ENCODE peak calls at places on chromosomes 12 and 14, in five cellular contexts. One of them, this sample, is unnamed.

GRCh38 chr14:70665448-70666363 is 24.0 kb downstream of the TTC9 start:
- DNase-seq in stomach: peak
- DNase-seq in ovary: no peak
- DNase-seq in A549: peak
- DNase-seq in K562: no peak
- DNase-seq in this sample: no peak

GRCh38 chr12:115232455-115233156 is 548.6 kb upstream of the TBX3 start:
- DNase-seq in stomach: no peak
- DNase-seq in ovary: no peak
- DNase-seq in A549: no peak
- DNase-seq in K562: no peak
- DNase-seq in this sample: no peak

GRCh38 chr12:68863109-68863770 is 55.3 kb downstream of the MDM2 start:
- DNase-seq in stomach: no peak
- DNase-seq in ovary: no peak
- DNase-seq in A549: no peak
- DNase-seq in K562: no peak
- DNase-seq in this sample: no peak

GRCh38 chr12:56034586-56035332 is 7.0 kb upstream of the RPS26 start:
- DNase-seq in stomach: no peak
- DNase-seq in ovary: no peak
- DNase-seq in A549: no peak
- DNase-seq in K562: no peak
- DNase-seq in this sample: no peak

GRCh38 chr14:60509438-60510253 is 700 bp downstream of the SIX6 start:
- DNase-seq in stomach: no peak
- DNase-seq in ovary: no peak
- DNase-seq in A549: no peak
- DNase-seq in K562: no peak
- DNase-seq in this sample: no peak

GRCh38 chr12:53213348-53213747 is 6.3 kb upstream of the ITGB7 start:
- DNase-seq in stomach: peak
- DNase-seq in ovary: peak
- DNase-seq in A549: peak
- DNase-seq in K562: peak
- DNase-seq in this sample: peak

GRCh38 chr12:2355604-2356003 is 302.8 kb downstream of the CACNA1C start:
- DNase-seq in stomach: no peak
- DNase-seq in ovary: no peak
- DNase-seq in A549: no peak
- DNase-seq in K562: no peak
- DNase-seq in this sample: no peak

GRCh38 chr12:82880442-82880901 is 193.8 kb downstream of the TMTC2 start:
- DNase-seq in stomach: no peak
- DNase-seq in ovary: no peak
- DNase-seq in A549: no peak
- DNase-seq in K562: no peak
- DNase-seq in this sample: no peak

GRCh38 chr12:28114488-28114887 is 75.8 kb upstream of the CCDC91 start:
- DNase-seq in stomach: no peak
- DNase-seq in ovary: no peak
- DNase-seq in A549: peak
- DNase-seq in K562: no peak
- DNase-seq in this sample: no peak

GRCh38 chr14:88804035-88804434 is 11.3 kb upstream of the EML5 start:
- DNase-seq in stomach: no peak
- DNase-seq in ovary: no peak
- DNase-seq in A549: no peak
- DNase-seq in K562: no peak
- DNase-seq in this sample: peak

GRCh38 chr12:100608776-100609175 is 35.3 kb downstream of the GAS2L3 start:
- DNase-seq in stomach: no peak
- DNase-seq in ovary: no peak
- DNase-seq in A549: no peak
- DNase-seq in K562: no peak
- DNase-seq in this sample: peak

GRCh38 chr12:64389154-64389553 is 1.4 kb downstream of the C12orf56 start:
- DNase-seq in stomach: no peak
- DNase-seq in ovary: no peak
- DNase-seq in A549: no peak
- DNase-seq in K562: no peak
- DNase-seq in this sample: no peak

GRCh38 chr12:21476949-21477348 is 24.5 kb downstream of the RECQL start:
- DNase-seq in stomach: no peak
- DNase-seq in ovary: no peak
- DNase-seq in A549: no peak
- DNase-seq in K562: no peak
- DNase-seq in this sample: no peak

GRCh38 chr14:103849151-103850013 is 2.0 kb upstream of the PPP1R13B start:
- DNase-seq in stomach: no peak
- DNase-seq in ovary: no peak
- DNase-seq in A549: no peak
- DNase-seq in K562: no peak
- DNase-seq in this sample: no peak

GRCh38 chr14:24317141-24317927 is 6.0 kb downstream of the LTB4R start:
- DNase-seq in stomach: no peak
- DNase-seq in ovary: no peak
- DNase-seq in A549: no peak
- DNase-seq in K562: peak
- DNase-seq in this sample: no peak

GRCh38 chr14:100649173-100649519 is 61.9 kb upstream of the BEGAIN start:
- DNase-seq in stomach: no peak
- DNase-seq in ovary: no peak
- DNase-seq in A549: peak
- DNase-seq in K562: no peak
- DNase-seq in this sample: no peak

GRCh38 chr14:73785834-73786631 is 65.6 kb upstream of the PTGR2 start:
- DNase-seq in stomach: peak
- DNase-seq in ovary: peak
- DNase-seq in A549: peak
- DNase-seq in K562: peak
- DNase-seq in this sample: peak

GRCh38 chr12:123489580-123489979 is 31.6 kb downstream of the SNRNP35 start:
- DNase-seq in stomach: no peak
- DNase-seq in ovary: no peak
- DNase-seq in A549: no peak
- DNase-seq in K562: no peak
- DNase-seq in this sample: no peak

GRCh38 chr14:24630872-24631477 is 3.0 kb downstream of the GZMB start:
- DNase-seq in stomach: peak
- DNase-seq in ovary: no peak
- DNase-seq in A549: no peak
- DNase-seq in K562: no peak
- DNase-seq in this sample: no peak

GRCh38 chr14:58297412-58297761 is 968 bp upstream of the ARID4A start:
- DNase-seq in stomach: peak
- DNase-seq in ovary: no peak
- DNase-seq in A549: no peak
- DNase-seq in K562: no peak
- DNase-seq in this sample: no peak

GRCh38 chr12:128823216-128823915 is 392 bp downstream of the SLC15A4 start:
- DNase-seq in stomach: no peak
- DNase-seq in ovary: no peak
- DNase-seq in A549: no peak
- DNase-seq in K562: peak
- DNase-seq in this sample: no peak
- TF ChIP-seq POLR2A in stomach: no peak
- TF ChIP-seq POLR2A in ovary: no peak
- TF ChIP-seq POLR2A in A549: peak
- TF ChIP-seq POLR2A in K562: no peak
- TF ChIP-seq POLR2A in this sample: no peak

DNA sequence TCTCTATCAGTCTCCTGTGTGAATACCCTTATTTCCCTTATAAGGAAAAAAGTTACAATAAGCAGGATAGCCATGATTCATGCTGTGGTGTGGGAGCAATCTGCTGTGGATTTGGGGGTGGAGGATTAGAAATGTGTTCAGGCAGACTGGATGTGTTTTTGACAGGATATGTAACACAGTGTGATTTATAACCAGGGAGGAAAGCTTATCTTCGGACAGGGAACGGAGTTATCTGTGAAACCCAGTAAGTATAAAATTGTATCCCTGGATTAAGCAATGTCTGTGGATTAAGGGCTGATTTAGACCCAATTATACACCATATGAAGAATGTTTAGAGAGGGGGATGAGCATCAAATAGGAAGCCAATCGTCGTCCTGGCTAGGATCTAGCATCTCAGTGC is 68.8 kb downstream of the DAD1 start:
- DNase-seq in stomach: no peak
- DNase-seq in ovary: no peak
- DNase-seq in A549: no peak
- DNase-seq in K562: peak
- DNase-seq in this sample: no peak
- H3K4me3 ChIP-seq in stomach: no peak
- H3K4me3 ChIP-seq in ovary: no peak
- H3K4me3 ChIP-seq in A549: no peak
- H3K4me3 ChIP-seq in K562: no peak
- H3K4me3 ChIP-seq in this sample: no peak

GRCh38 chr12:4355150-4355842 is 24.2 kb downstream of the FGF23 start:
- DNase-seq in stomach: no peak
- DNase-seq in ovary: no peak
- DNase-seq in A549: no peak
- DNase-seq in K562: no peak
- DNase-seq in this sample: peak

GRCh38 chr12:4355843-4356327 is 23.6 kb downstream of the FGF23 start:
- DNase-seq in stomach: no peak
- DNase-seq in ovary: no peak
- DNase-seq in A549: peak
- DNase-seq in K562: peak
- DNase-seq in this sample: peak

GRCh38 chr12:4353785-4354208 is 25.7 kb downstream of the FGF23 start:
- DNase-seq in stomach: no peak
- DNase-seq in ovary: no peak
- DNase-seq in A549: peak
- DNase-seq in K562: peak
- DNase-seq in this sample: peak
- TF ChIP-seq CTCF in stomach: no peak
- TF ChIP-seq CTCF in ovary: no peak
- TF ChIP-seq CTCF in A549: peak
- TF ChIP-seq CTCF in K562: peak
- TF ChIP-seq CTCF in this sample: peak

DNA sequence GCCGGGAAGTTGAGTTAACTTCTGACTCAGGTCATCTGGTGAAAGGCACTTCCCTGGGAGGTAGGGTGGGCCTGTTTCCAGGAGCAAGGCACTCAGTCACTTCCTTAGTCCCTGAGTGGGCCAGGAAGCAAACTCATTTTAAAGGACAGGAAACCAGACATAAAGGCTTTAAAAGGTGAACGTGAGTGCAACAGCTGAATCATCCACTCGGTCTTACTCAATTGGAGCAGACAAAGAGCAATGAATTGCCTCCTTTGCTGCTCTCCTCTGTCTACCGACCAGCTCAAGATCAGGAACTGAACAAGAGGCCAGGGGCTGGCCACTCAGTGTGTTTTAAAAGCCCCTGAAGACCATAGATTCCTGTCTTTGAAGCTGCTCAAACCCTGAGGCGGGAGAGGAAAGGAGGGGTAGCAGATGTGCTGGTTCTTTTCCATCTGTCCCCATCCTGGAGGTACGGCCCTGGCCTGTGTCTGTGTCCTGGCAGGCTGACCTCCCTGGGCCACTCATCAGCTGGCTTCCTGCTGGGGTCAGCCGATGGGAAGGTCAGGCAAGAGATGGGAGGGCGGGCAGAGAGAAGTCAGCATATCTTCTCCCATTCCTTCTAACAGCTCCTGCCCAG is 148.9 kb downstream of the PPM1H start:
- DNase-seq in stomach: no peak
- DNase-seq in ovary: no peak
- DNase-seq in A549: peak
- DNase-seq in K562: no peak
- DNase-seq in this sample: peak
- TF ChIP-seq POLR2A in stomach: no peak
- TF ChIP-seq POLR2A in ovary: no peak
- TF ChIP-seq POLR2A in A549: peak
- TF ChIP-seq POLR2A in K562: no peak
- TF ChIP-seq POLR2A in this sample: no peak

GRCh38 chr12:57551637-57552305 is 1.9 kb downstream of the KIF5A start:
- DNase-seq in stomach: no peak
- DNase-seq in ovary: no peak
- DNase-seq in A549: no peak
- DNase-seq in K562: peak
- DNase-seq in this sample: no peak
- H3K4me3 ChIP-seq in stomach: no peak
- H3K4me3 ChIP-seq in ovary: no peak
- H3K4me3 ChIP-seq in A549: no peak
- H3K4me3 ChIP-seq in K562: peak
- H3K4me3 ChIP-seq in this sample: no peak